ENCODE peak calls at places on chromosomes 6 and 20, in nine cellular contexts. Q is BE2C; S is colonic mucosa; T is foreskin fibroblast; A is RWPE1; P is mesothelial cell of epicardium; Y is CD8-positive, alpha-beta T cell; U is endothelial cell; M is cardiac muscle cell. O is an unnamed sample.

GRCh38 chr6:7073810-7074525 is 33.8 kb upstream of the RREB1 start:
- DNase-seq in S (peak), T (no peak), P (no peak), M (no peak), Q (no peak), A (no peak), U (no peak), Y (peak), O (no peak)

GRCh38 chr20:10856237-10856636 is 182.4 kb upstream of the JAG1 start:
- DNase-seq in S (peak), U (no peak), T (peak), A (no peak), P (no peak), Q (no peak), M (peak), Y (no peak), O (no peak)

GRCh38 chr6:91926827-91927226 is 1340.0 kb upstream of the MAP3K7 start:
- DNase-seq in U (no peak), A (no peak), S (no peak), P (no peak), Y (no peak), T (no peak), Q (no peak), M (no peak), O (no peak)

GRCh38 chr6:26216015-26216885 is 129.0 kb downstream of the HFE start:
- DNase-seq in S (peak), T (peak), A (peak), P (peak), U (peak), M (peak), Y (peak), Q (peak), O (no peak)

GRCh38 chr6:111706841-111707391 is 101.2 kb upstream of the TRAF3IP2 start:
- DNase-seq in P (no peak), M (no peak), U (no peak), T (no peak), Q (no peak), S (no peak), Y (no peak), A (no peak), O (no peak)

GRCh38 chr6:7232351-7232750 is 80.6 kb downstream of the SSR1 start:
- DNase-seq in A (no peak), Q (no peak), T (no peak), U (no peak), M (peak), P (no peak), S (no peak), Y (no peak), O (no peak)

GRCh38 chr20:824490-824889 is 9.0 kb upstream of the FAM110A start:
- DNase-seq in P (no peak), U (no peak), T (no peak), M (no peak), Q (no peak), A (no peak), S (no peak), Y (no peak), O (no peak)

GRCh38 chr6:6686748-6687601 is 98.5 kb downstream of the LY86 start:
- DNase-seq in Y (peak), A (peak), Q (peak), S (peak), U (peak), P (peak), T (no peak), M (peak), O (peak)

GRCh38 chr6:47242483-47243386 is 67.0 kb downstream of the TNFRSF21 start:
- DNase-seq in A (peak), T (peak), M (peak), P (peak), U (peak), Y (peak), S (peak), Q (peak), O (no peak)

GRCh38 chr6:106162926-106163325 is 76.8 kb downstream of the PRDM1 start:
- DNase-seq in M (no peak), T (no peak), Y (no peak), A (no peak), U (no peak), Q (no peak), P (no peak), S (no peak), O (no peak)

GRCh38 chr6:135347887-135348286 is 149.7 kb downstream of the AHI1 start:
- DNase-seq in T (no peak), P (no peak), Q (no peak), M (no peak), A (no peak), Y (no peak), U (no peak), S (no peak), O (no peak)

GRCh38 chr20:12269579-12269978 is 351.9 kb downstream of the BTBD3 start:
- DNase-seq in Y (no peak), T (no peak), S (no peak), U (no peak), A (no peak), P (no peak), M (no peak), Q (no peak), O (no peak)

GRCh38 chr6:146974346-146974745 is 229.9 kb upstream of the STXBP5 start:
- DNase-seq in A (no peak), Y (no peak), T (no peak), S (no peak), Q (no peak), P (no peak), U (no peak), M (no peak), O (no peak)

GRCh38 chr6:121443953-121444590 is 8.6 kb downstream of the GJA1 start:
- DNase-seq in T (no peak), Q (no peak), U (no peak), S (no peak), P (no peak), M (peak), A (no peak), Y (no peak), O (no peak)

GRCh38 chr6:106488494-106489369 is 128.2 kb downstream of the CRYBG1 start:
- DNase-seq in Y (no peak), U (no peak), M (peak), P (no peak), A (no peak), Q (no peak), S (no peak), T (no peak), O (no peak)

GRCh38 chr20:33796907-33797544 is 14.1 kb upstream of the CHMP4B start:
- DNase-seq in M (no peak), U (no peak), A (peak), Y (no peak), T (no peak), P (no peak), S (no peak), Q (no peak), O (no peak)

GRCh38 chr6:32153252-32153834 is 598 bp upstream of the PPT2 start:
- DNase-seq in T (no peak), Y (no peak), P (peak), M (no peak), S (peak), U (no peak), Q (peak), A (peak), O (peak)

GRCh38 chr20:33119725-33120720 is 40.6 kb downstream of the BPIFB4 start:
- DNase-seq in P (no peak), A (peak), M (no peak), U (no peak), Y (no peak), Q (no peak), S (no peak), T (no peak), O (no peak)

GRCh38 chr6:154738561-154738961 is 5.3 kb downstream of the SCAF8 start:
- DNase-seq in Q (no peak), U (no peak), M (peak), Y (no peak), P (no peak), A (no peak), T (no peak), S (no peak), O (no peak)

GRCh38 chr6:54805077-54805476 is 41.5 kb upstream of the FAM83B start:
- DNase-seq in Y (no peak), S (no peak), U (no peak), M (peak), Q (no peak), T (no peak), P (no peak), A (no peak), O (no peak)

GRCh38 chr6:34227656-34228421 is 8.8 kb upstream of the HMGA1 start:
- DNase-seq in U (no peak), M (no peak), A (no peak), Y (no peak), S (no peak), P (no peak), Q (no peak), T (no peak), O (no peak)

GRCh38 chr6:56040271-56040670 is 164.9 kb upstream of the BMP5 start:
- DNase-seq in Y (no peak), U (no peak), S (no peak), Q (no peak), M (peak), T (peak), A (no peak), P (no peak), O (no peak)

GRCh38 chr6:149405823-149406765 is 6.0 kb downstream of the SUMO4 start:
- DNase-seq in S (no peak), Y (no peak), U (no peak), A (no peak), P (no peak), T (peak), M (peak), Q (no peak), O (no peak)

GRCh38 chr6:81476881-81477280 is 275.6 kb downstream of the TENT5A start:
- DNase-seq in A (no peak), M (peak), Q (no peak), Y (no peak), P (no peak), S (no peak), T (peak), U (no peak), O (no peak)

GRCh38 chr6:15434263-15434662 is 188.4 kb downstream of the JARID2 start:
- DNase-seq in Y (no peak), T (no peak), A (no peak), S (no peak), M (no peak), Q (no peak), U (no peak), P (no peak), O (no peak)

GRCh38 chr6:113376847-113377165 is 480.3 kb upstream of the MARCKS start:
- DNase-seq in Q (no peak), P (no peak), M (no peak), Y (no peak), T (no peak), U (no peak), A (no peak), S (no peak), O (no peak)

GRCh38 chr6:117829594-117830319 is 77.3 kb upstream of the SLC35F1 start:
- DNase-seq in M (peak), Q (peak), A (peak), T (no peak), Y (no peak), S (no peak), U (peak), P (peak), O (peak)

GRCh38 chr6:33621396-33622388 is 570 bp downstream of the ITPR3 start:
- DNase-seq in P (peak), Y (peak), S (peak), M (no peak), Q (no peak), A (no peak), T (no peak), U (no peak), O (no peak)

GRCh38 chr20:49166534-49167449 is 21.3 kb downstream of the STAU1 start:
- DNase-seq in P (no peak), Q (no peak), U (no peak), Y (no peak), A (no peak), S (no peak), T (no peak), M (no peak), O (no peak)

DNA sequence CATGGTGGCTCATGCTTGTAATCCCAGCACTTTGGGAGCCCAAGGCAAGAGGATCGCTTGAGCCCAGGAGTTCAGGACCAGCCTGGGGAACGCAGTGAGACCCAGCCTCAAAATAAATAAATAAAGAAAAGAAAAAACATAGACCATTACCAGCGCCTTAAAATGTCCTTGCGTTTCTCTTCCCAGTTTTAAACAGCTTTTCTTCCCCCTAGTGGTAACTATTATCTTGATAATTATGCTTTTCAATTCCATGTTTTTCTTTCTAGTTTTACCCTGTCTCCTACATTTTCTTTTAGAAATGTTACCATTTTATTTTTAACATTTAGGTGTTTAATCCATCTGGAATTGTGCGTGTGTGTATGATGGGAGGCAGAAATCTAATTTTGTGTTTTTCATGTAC is 24.4 kb downstream of the DNAH8 start:
- DNase-seq in U (no peak), S (no peak), Y (no peak), T (no peak), Q (no peak), A (no peak), P (no peak), M (peak), O (no peak)
- TF ChIP-seq CTCF in U (peak), S (no peak), Y (peak), T (no peak), Q (peak), A (no peak), P (no peak), M (peak), O (peak)

DNA sequence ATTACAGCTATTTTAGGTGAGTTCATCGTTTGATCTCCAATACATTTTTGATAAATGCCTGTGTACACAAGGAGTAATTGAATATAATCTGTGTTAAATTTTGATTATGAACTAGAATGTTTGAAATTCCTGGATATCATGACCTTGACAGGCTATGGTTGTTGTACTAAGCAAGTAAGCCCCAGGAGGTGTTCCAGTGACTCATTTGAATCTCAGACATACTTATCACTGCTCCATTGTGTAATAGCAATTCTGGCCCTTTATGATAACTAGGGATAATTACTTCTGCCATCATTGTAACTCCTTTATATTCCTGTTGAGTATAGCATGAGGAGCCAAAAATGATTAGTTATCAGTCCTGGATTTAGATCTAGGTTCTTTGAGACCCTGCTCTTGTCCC is 1424.6 kb upstream of the ADGRB3 start:
- DNase-seq in A (peak), M (peak), S (no peak), Y (no peak), Q (no peak), T (peak), P (no peak), U (no peak), O (no peak)
- TF ChIP-seq CTCF in A (no peak), M (no peak), S (no peak), Y (no peak), Q (no peak), T (no peak), P (no peak), U (no peak), O (no peak)

GRCh38 chr6:14280766-14281293 is 163.3 kb downstream of the CD83 start:
- DNase-seq in M (no peak), U (no peak), S (no peak), P (no peak), A (no peak), Q (no peak), Y (no peak), T (no peak), O (no peak)
- TF ChIP-seq CTCF in M (no peak), U (no peak), S (no peak), P (no peak), A (no peak), Q (peak), Y (no peak), T (no peak), O (no peak)

GRCh38 chr6:139765825-139766285 is 391.4 kb upstream of the CITED2 start:
- DNase-seq in M (peak), P (no peak), A (peak), S (no peak), T (no peak), Q (no peak), Y (no peak), U (no peak), O (no peak)

GRCh38 chr6:139763468-139764214 is 389.2 kb upstream of the CITED2 start:
- DNase-seq in T (no peak), S (no peak), P (no peak), Y (no peak), Q (no peak), M (peak), U (no peak), A (no peak), O (no peak)

GRCh38 chr6:139768196-139768595 is 393.7 kb upstream of the CITED2 start:
- DNase-seq in A (no peak), M (no peak), S (no peak), U (no peak), P (no peak), Q (no peak), Y (no peak), T (no peak), O (no peak)

GRCh38 chr6:139764498-139764986 is 390.1 kb upstream of the CITED2 start:
- DNase-seq in Q (no peak), T (peak), S (no peak), P (no peak), A (peak), Y (no peak), M (peak), U (no peak), O (no peak)

DNA sequence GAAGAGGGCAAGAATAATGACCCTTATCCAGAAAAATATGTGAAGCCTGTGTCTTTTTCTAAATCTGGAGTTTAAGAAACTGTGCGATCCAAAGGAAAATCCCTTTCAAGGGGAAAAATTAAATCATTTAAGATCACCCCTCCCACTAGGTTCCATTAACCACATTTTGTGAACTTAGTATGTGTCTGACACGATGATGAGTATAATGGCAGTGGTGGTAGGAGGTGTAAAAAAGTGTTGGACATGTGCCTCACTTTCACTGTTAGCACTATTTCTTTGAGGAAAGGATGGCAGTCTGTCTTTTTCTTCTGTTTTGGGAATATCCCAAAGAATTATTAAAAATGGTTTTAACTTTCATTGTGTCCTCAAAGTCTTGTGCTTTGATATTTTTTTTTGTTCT is 392.3 kb upstream of the CITED2 start:
- DNase-seq in Y (no peak), U (no peak), M (no peak), T (no peak), P (no peak), S (no peak), A (no peak), Q (no peak), O (no peak)
- TF ChIP-seq CTCF in Y (no peak), U (no peak), M (no peak), T (no peak), P (no peak), S (no peak), A (no peak), Q (no peak), O (no peak)

GRCh38 chr6:39049575-39050283 is 1.1 kb downstream of the GLP1R start:
- DNase-seq in A (no peak), M (no peak), P (peak), U (no peak), Y (no peak), Q (no peak), S (no peak), T (no peak), O (no peak)
- TF ChIP-seq CTCF in A (no peak), M (no peak), P (no peak), U (no peak), Y (no peak), Q (no peak), S (no peak), T (no peak), O (no peak)

O was measured in progenitor cell of endocrine pancreas.